ENCODE peak calls at places on chromosomes 12 and 14, in ten cellular contexts. Y is CD8-positive, alpha-beta T cell; B is SK-N-SH treated with all-trans-retinoic acid at 6 μM for 48 hours; A is WTC11; X is natural killer cell treated with Interleukin-12 subunit alpha and Interleukin-12 subunit beta and Interleukin-15 and Interleukin-18, amount 100 ng/mL, for 72 hours; V is activated CD8-positive, alpha-beta memory T cell treated with anti-CD3 and anti-CD28 coated beads, Interleukin-2, amount 10 ng/mL, durations not matched to agents 7 days and 5 days; O is right lobe of liver; N is psoas muscle; P is Panc1; L is left colon. I is an unnamed sample.

GRCh38 chr12:7369274-7369729 is 65.4 kb downstream of the ACSM4 start:
- ATAC-seq in X (no peak), N (no peak), A (no peak), P (no peak), L (no peak), Y (no peak), V (no peak), B (peak), O (no peak), I (no peak)

GRCh38 chr12:50147281-50147680 is 19.9 kb downstream of the CERS5 start:
- ATAC-seq in N (no peak), A (no peak), Y (no peak), X (no peak), L (no peak), O (no peak), V (no peak), B (no peak), P (no peak), I (no peak)

GRCh38 chr12:777550-778047 is 25.2 kb downstream of the WNK1 start:
- ATAC-seq in P (no peak), O (no peak), L (peak), B (no peak), N (no peak), Y (no peak), V (no peak), A (no peak), X (no peak), I (no peak)

GRCh38 chr12:108779998-108780688 is 48.8 kb upstream of the CORO1C start:
- ATAC-seq in O (no peak), B (no peak), N (no peak), X (no peak), A (no peak), L (peak), Y (no peak), P (no peak), V (no peak), I (no peak)

GRCh38 chr14:68367444-68368014 is 425.3 kb downstream of the ZFP36L1 start:
- ATAC-seq in V (no peak), N (no peak), L (no peak), B (no peak), O (peak), Y (no peak), P (no peak), X (no peak), A (no peak), I (no peak)

GRCh38 chr12:56158926-56159461 is 835 bp downstream of the MYL6 start:
- ATAC-seq in N (peak), Y (no peak), O (peak), B (peak), A (peak), L (peak), V (peak), X (no peak), P (peak), I (no peak)

GRCh38 chr14:67435603-67436002 is 23.6 kb upstream of the PLEK2 start:
- ATAC-seq in L (no peak), P (no peak), X (no peak), A (no peak), O (no peak), B (no peak), N (peak), V (no peak), Y (no peak), I (no peak)

GRCh38 chr14:24094839-24095195 is 706 bp downstream of the PCK2 start:
- ATAC-seq in V (peak), N (no peak), A (no peak), L (peak), Y (no peak), O (no peak), B (peak), P (peak), X (no peak), I (no peak)

GRCh38 chr14:41385787-41386186 is 220.9 kb upstream of the LRFN5 start:
- ATAC-seq in N (no peak), X (no peak), V (no peak), O (no peak), A (no peak), B (no peak), L (no peak), Y (no peak), P (no peak), I (no peak)

GRCh38 chr12:56020437-56021189 is at the start of gene IKZF4:
- ATAC-seq in P (peak), X (peak), L (peak), V (peak), A (peak), O (peak), Y (no peak), B (peak), N (peak), I (peak)

GRCh38 chr12:105060715-105061378 is 23.4 kb downstream of the ALDH1L2 start:
- ATAC-seq in P (no peak), O (no peak), L (no peak), Y (no peak), N (no peak), V (no peak), B (no peak), X (no peak), A (no peak), I (no peak)

GRCh38 chr12:20366776-20367409 is 1.4 kb upstream of the PDE3A start:
- ATAC-seq in Y (no peak), V (no peak), B (no peak), X (no peak), A (no peak), N (no peak), P (no peak), L (no peak), O (no peak), I (no peak)

GRCh38 chr12:132489602-132490239 is at the start of gene FBRSL1:
- ATAC-seq in B (peak), X (peak), L (peak), P (peak), A (peak), N (peak), O (peak), V (peak), Y (peak), I (peak)

GRCh38 chr14:61391119-61391518 is 69.7 kb downstream of the PRKCH start:
- ATAC-seq in Y (no peak), O (no peak), N (no peak), L (no peak), A (no peak), B (no peak), X (no peak), P (no peak), V (no peak), I (no peak)

GRCh38 chr12:21336656-21337055 is 1.9 kb upstream of the SLCO1A2 start:
- ATAC-seq in Y (no peak), N (no peak), P (no peak), L (no peak), X (no peak), V (no peak), A (no peak), B (no peak), O (peak), I (no peak)